ENCODE peak calls at places on chromosomes 11 and 22, in six cellular contexts. M is GM10248, Z is fibroblast of mammary gland, E is fibroblast of lung, J is choroid plexus epithelial cell, G is right atrium auricular region. C is an unnamed sample.

GRCh38 chr22:32728291-32728690 is 73.2 kb upstream of the TIMP3 start:
- DNase-seq in M (no peak), Z (no peak), E (no peak), J (no peak), G (no peak), C (no peak)

GRCh38 chr11:94926698-94927237 is 46.6 kb downstream of the CWC15 start:
- DNase-seq in M (no peak), Z (peak), E (peak), J (peak), G (peak), C (no peak)

GRCh38 chr22:49992921-49993648 is 19.5 kb downstream of the IL17REL start:
- DNase-seq in M (peak), Z (peak), E (peak), J (peak), G (no peak), C (peak)

GRCh38 chr11:2130881-2131352 is 8.3 kb downstream of the IGF2 start:
- DNase-seq in M (no peak), Z (no peak), E (no peak), J (no peak), G (no peak), C (no peak)

GRCh38 chr22:17486313-17486712 is 77.0 kb upstream of the SLC25A18 start:
- DNase-seq in M (no peak), Z (no peak), E (no peak), J (no peak), G (no peak), C (no peak)

GRCh38 chr11:61869636-61870428 is 21.5 kb downstream of the FADS3 start:
- DNase-seq in M (no peak), Z (no peak), E (no peak), J (no peak), G (no peak), C (no peak)

GRCh38 chr22:24723111-24723510 is 51.4 kb downstream of the PIWIL3 start:
- DNase-seq in M (no peak), Z (peak), E (peak), J (no peak), G (no peak), C (no peak)

GRCh38 chr11:103537904-103538502 is 428.8 kb downstream of the DYNC2H1 start:
- DNase-seq in M (no peak), Z (peak), E (peak), J (peak), G (no peak), C (peak)

GRCh38 chr11:12214751-12215150 is 104.4 kb downstream of the MICAL2 start:
- DNase-seq in M (no peak), Z (no peak), E (peak), J (peak), G (no peak), C (no peak)

GRCh38 chr11:31477528-31478255 is 31.7 kb downstream of the IMMP1L start:
- DNase-seq in M (no peak), Z (no peak), E (no peak), J (no peak), G (no peak), C (no peak)

GRCh38 chr22:39097098-39098020 is at the start of gene APOBEC3H:
- DNase-seq in M (peak), Z (no peak), E (no peak), J (peak), G (no peak), C (no peak)

GRCh38 chr11:23976776-23977380 is 520.0 kb upstream of the LUZP2 start:
- DNase-seq in M (no peak), Z (peak), E (peak), J (peak), G (no peak), C (no peak)

GRCh38 chr22:48832592-48832991 is 995.1 kb downstream of the BRD1 start:
- DNase-seq in M (no peak), Z (no peak), E (no peak), J (no peak), G (no peak), C (no peak)

GRCh38 chr11:17986007-17986710 is 26.7 kb downstream of the SERGEF start:
- DNase-seq in M (no peak), Z (peak), E (peak), J (peak), G (no peak), C (no peak)

GRCh38 chr11:59891781-59892181 is 13.2 kb downstream of the OOSP3 start:
- DNase-seq in M (no peak), Z (no peak), E (no peak), J (peak), G (no peak), C (no peak)

GRCh38 chr11:123330948-123331347 is 99.1 kb upstream of the GRAMD1B start:
- DNase-seq in M (no peak), Z (no peak), E (no peak), J (no peak), G (no peak), C (no peak)

GRCh38 chr11:126636911-126637799 is 281.7 kb downstream of the ST3GAL4 start:
- DNase-seq in M (no peak), Z (peak), E (no peak), J (peak), G (no peak), C (no peak)

GRCh38 chr11:86446163-86446923 is 71.7 kb downstream of the CCDC81 start:
- DNase-seq in M (no peak), Z (no peak), E (no peak), J (no peak), G (no peak), C (no peak)

DNA sequence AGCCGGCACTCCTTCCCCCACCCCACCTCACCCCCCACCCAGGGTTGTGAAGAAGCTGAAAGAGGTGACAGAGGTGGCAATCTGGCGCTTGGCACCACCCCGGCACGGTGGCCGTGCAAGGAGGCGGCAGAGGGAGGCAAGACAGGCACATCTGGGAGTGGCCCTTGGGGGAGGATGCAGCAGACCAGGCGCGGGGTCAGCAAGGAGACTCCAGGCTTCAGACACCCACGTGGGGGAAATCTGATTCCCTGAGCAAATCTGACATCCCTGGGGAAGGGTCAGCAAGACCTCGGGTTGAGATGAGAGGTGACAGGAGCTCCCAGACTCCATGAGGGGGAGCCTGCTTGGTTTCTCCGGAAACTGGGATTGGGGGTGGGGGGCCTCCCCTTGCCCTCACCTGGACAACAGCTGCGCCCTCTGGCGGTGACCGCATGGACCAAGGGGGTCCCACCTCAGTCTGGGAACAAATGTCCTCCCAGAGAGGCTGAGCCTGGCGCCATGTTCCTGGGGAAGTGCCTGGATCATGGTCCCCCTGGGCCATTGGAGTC is 4.0 kb upstream of the RCOR2 start:
- DNase-seq in M (peak), Z (no peak), E (no peak), J (no peak), G (no peak), C (peak)
- TF ChIP-seq CTCF in M (peak), Z (peak), E (peak), J (peak), G (peak), C (peak)

GRCh38 chr11:68933605-68934320 is 30.1 kb downstream of the IGHMBP2 start:
- DNase-seq in M (no peak), Z (no peak), E (no peak), J (no peak), G (no peak), C (peak)
- TF ChIP-seq CTCF in M (no peak), Z (no peak), E (no peak), J (no peak), G (no peak), C (no peak)

DNA sequence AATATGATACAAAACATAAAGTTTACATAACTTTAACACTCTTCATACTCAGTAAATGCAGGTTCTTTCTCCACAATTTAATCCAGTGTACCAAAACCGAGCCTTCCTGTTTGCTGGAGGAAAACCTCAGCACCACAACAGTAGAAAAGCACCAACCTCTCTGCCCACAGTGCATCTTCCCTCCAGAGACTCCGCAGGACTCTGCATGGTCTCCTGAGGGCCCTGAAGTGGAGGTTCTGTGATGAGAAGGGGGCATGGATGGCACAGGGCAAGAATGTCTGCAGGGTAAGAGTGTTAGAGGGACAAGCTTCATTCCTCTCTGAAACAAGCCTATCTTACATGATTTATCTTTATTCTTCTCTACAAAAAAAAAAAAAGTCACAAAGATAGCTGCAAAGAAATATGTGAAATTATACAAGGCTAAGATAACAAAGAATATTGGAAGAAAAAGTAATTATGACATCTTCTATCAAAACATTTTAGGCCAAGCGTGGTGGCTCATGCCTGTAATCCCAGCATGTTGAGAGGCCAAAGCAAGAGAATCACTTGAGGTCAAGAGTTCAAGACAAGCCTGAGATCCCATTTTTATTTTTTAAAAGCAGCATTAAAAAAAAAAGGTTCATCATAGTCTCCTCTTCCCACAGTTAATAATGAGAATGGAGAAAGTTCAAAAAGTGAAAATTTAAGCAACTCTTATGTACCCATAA is 102.0 kb downstream of the VPREB1 start:
- DNase-seq in M (no peak), Z (no peak), E (no peak), J (no peak), G (no peak), C (no peak)
- TF ChIP-seq CTCF in M (no peak), Z (no peak), E (no peak), J (no peak), G (no peak), C (no peak)

DNA sequence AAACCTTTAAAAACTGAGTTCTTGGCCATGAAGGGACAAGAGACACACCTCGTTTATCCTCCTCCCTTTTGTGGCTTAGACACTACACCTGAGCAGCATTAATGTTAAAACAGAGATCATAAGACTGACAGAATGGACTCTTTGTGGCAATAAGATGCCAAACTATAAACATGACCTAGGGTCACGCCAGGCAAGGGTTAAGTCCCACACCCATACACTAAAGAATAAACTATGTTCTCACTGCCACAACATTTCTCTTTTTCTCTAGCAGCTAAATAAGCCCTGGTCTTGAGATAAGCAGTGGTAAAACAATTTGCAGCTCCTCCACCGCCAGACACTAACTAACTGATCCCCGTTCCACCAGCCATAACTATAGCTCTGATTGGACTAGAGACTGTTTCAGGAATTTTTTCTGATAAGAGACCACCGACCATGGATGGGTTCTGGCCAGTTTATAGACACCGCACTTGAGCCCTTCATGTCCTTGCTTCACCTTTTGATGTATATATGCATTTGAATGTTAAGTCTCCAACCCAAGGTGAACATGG is 4.9 kb upstream of the SLCO2B1 start:
- DNase-seq in M (no peak), Z (no peak), E (no peak), J (no peak), G (no peak), C (no peak)
- TF ChIP-seq CTCF in M (no peak), Z (no peak), E (no peak), J (no peak), G (no peak), C (no peak)

GRCh38 chr11:100801225-100801999 is 114.3 kb downstream of the ARHGAP42 start:
- DNase-seq in M (no peak), Z (no peak), E (no peak), J (no peak), G (no peak), C (no peak)
- TF ChIP-seq CTCF in M (no peak), Z (no peak), E (no peak), J (no peak), G (no peak), C (no peak)

DNA sequence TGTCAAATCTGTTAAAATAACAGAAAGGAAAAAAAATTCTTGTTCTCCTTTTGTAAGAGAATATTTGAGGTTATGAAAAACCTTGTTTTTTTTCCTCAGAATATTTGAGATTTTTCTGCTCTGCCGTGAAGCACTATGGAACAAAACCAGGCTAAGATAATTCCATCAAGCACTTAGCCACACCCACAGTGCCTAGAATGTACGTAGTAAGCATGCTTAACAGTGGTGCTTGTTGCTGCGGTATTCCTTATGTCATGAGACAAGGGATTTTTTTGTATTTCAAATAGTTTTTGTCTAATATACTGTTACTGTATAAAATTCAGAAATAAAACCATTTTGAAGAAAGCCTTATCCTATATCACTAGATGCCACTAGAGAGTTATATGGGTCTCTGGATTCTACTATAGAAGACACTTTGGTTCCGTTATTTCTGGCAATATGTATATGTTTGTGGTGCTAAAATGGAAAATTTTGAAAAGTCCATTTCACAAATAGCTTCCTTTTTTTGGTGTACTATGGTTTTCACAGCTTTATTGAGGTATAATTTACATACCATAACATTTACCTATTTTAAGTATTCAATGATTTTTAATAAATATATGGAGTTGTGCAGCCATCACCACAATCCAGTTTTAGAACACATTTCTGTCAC is 23.7 kb downstream of the PDHX start:
- DNase-seq in M (peak), Z (peak), E (peak), J (peak), G (no peak), C (peak)
- TF ChIP-seq CTCF in M (no peak), Z (peak), E (no peak), J (peak), G (no peak), C (peak)